ENCODE peak calls at places on chromosomes 3 and 15, in nine cellular contexts. C, O, Y, D, T, V, F, A and X are unnamed samples.

GRCh38 chr15:87716422-87716821 is 540.1 kb downstream of the NTRK3 start:
- DNase-seq in D (no peak), C (no peak), O (no peak), A (no peak), V (no peak), Y (no peak), T (no peak), F (no peak), X (no peak)

GRCh38 chr3:101195951-101196713 is 124.2 kb downstream of the IMPG2 start:
- DNase-seq in D (no peak), A (no peak), Y (peak; percentile 76), F (peak; percentile 66), T (peak; percentile 82), O (peak; percentile 13), V (no peak), C (no peak), X (no peak)

GRCh38 chr3:123576119-123576518 is 8.7 kb downstream of the HACD2 start:
- DNase-seq in V (no peak), Y (peak; percentile 27), D (no peak), C (no peak), F (no peak), A (no peak), O (no peak), T (peak; percentile 25), X (no peak)

GRCh38 chr3:119602676-119603075 is 5.0 kb downstream of the PLA1A start:
- DNase-seq in A (no peak), Y (no peak), F (no peak), V (no peak), O (no peak), C (no peak), T (no peak), D (no peak), X (no peak)

GRCh38 chr3:66989860-66990696 is 8.0 kb upstream of the KBTBD8 start:
- DNase-seq in O (no peak), A (no peak), D (no peak), F (no peak), C (no peak), V (no peak), Y (peak; percentile 13), T (peak; percentile 21), X (no peak)

GRCh38 chr3:55721716-55722484 is 234.8 kb upstream of the WNT5A start:
- DNase-seq in O (no peak), Y (peak; percentile 37), V (no peak), T (peak; percentile 36), F (no peak), D (no peak), C (no peak), A (no peak), X (no peak)

GRCh38 chr15:81091889-81092558 is 42.0 kb upstream of the CFAP161 start:
- DNase-seq in T (peak; percentile 90), Y (peak; percentile 71), A (no peak), O (no peak), V (no peak), F (no peak), D (peak; percentile 68), C (no peak), X (no peak)

GRCh38 chr15:43998607-43999006 is 171.8 kb downstream of the WDR76 start:
- DNase-seq in Y (peak; percentile 90), A (no peak), C (peak; percentile 53), T (peak; percentile 96), F (no peak), V (no peak), O (no peak), D (peak; percentile 59), X (peak; percentile 75)

GRCh38 chr3:161096771-161097367 is 8.3 kb downstream of the B3GALNT1 start:
- DNase-seq in C (no peak), F (peak; percentile 47), O (peak; percentile 21), A (no peak), Y (peak; percentile 6), D (no peak), T (no peak), V (no peak), X (no peak)

GRCh38 chr3:157231071-157231470 is 71.1 kb upstream of the CCNL1 start:
- DNase-seq in A (no peak), F (no peak), O (no peak), C (no peak), Y (peak; percentile 92), T (peak; percentile 79), V (no peak), D (no peak), X (no peak)

GRCh38 chr15:70447511-70447910 is 315.8 kb downstream of the UACA start:
- DNase-seq in C (no peak), D (no peak), Y (no peak), V (no peak), O (no peak), A (no peak), F (no peak), T (no peak), X (no peak)

GRCh38 chr3:28590851-28591250 is 242.2 kb upstream of the AZI2 start:
- DNase-seq in V (no peak), F (no peak), O (no peak), Y (no peak), D (no peak), A (no peak), C (no peak), T (no peak), X (no peak)

GRCh38 chr3:112685435-112685834 is 44.5 kb upstream of the CCDC80 start:
- DNase-seq in O (no peak), F (no peak), Y (no peak), D (no peak), A (no peak), T (peak; percentile 93), C (no peak), V (no peak), X (no peak)